ENCODE peak calls at places on chromosomes 7 and 10, in five cellular contexts. A, N, X, O and U are unnamed samples.
A peak's percentile ranks its signal among the peaks of the same experiment; 100 is the strongest.

GRCh38 chr10:88027570-88027969 is 164.1 kb downstream of the PTEN start:
- DNase-seq in A (no peak), N (no peak), X (no peak), O (no peak), U (no peak)

GRCh38 chr7:105589221-105590077 is 8.2 kb upstream of the EFCAB10 start:
- DNase-seq in A (no peak), N (peak; percentile 66), X (peak; percentile 88), O (peak; percentile 55), U (peak; percentile 39)

GRCh38 chr10:112775892-112776679 is 174.0 kb upstream of the TCF7L2 start:
- DNase-seq in A (no peak), N (peak; percentile 23), X (peak; percentile 71), O (no peak), U (peak; percentile 40)

GRCh38 chr7:128210590-128211570 is 30.2 kb upstream of the LEP start:
- DNase-seq in A (no peak), N (no peak), X (no peak), O (no peak), U (peak; percentile 34)

GRCh38 chr10:127851661-127852205 is 41.0 kb downstream of the CLRN3 start:
- DNase-seq in A (no peak), N (no peak), X (no peak), O (no peak), U (no peak)

GRCh38 chr7:100191775-100192174 is 14.1 kb downstream of the STAG3 start:
- DNase-seq in A (no peak), N (no peak), X (no peak), O (no peak), U (no peak)

GRCh38 chr10:125605167-125605566 is 77.8 kb downstream of the TEX36 start:
- DNase-seq in A (no peak), N (no peak), X (no peak), O (no peak), U (no peak)

GRCh38 chr10:33122014-33122788 is 164.2 kb upstream of the ITGB1 start:
- DNase-seq in A (no peak), N (no peak), X (no peak), O (no peak), U (no peak)

GRCh38 chr10:37314350-37314749 is 189.0 kb downstream of the ANKRD30A start:
- DNase-seq in A (no peak), N (no peak), X (no peak), O (no peak), U (no peak)

GRCh38 chr7:19558527-19558926 is 150.3 kb downstream of the POLR1F start:
- DNase-seq in A (no peak), N (no peak), X (no peak), O (no peak), U (no peak)

GRCh38 chr10:103695584-103696005 is 159.8 kb downstream of the SH3PXD2A start:
- DNase-seq in A (no peak), N (no peak), X (no peak), O (no peak), U (no peak)

GRCh38 chr7:130430841-130431713 is 9.7 kb downstream of the CEP41 start:
- DNase-seq in A (no peak), N (no peak), X (no peak), O (no peak), U (peak; percentile 10)

GRCh38 chr10:52143338-52143737 is 170.7 kb upstream of the DKK1 start:
- DNase-seq in A (no peak), N (no peak), X (no peak), O (no peak), U (no peak)

GRCh38 chr7:29494350-29494749 is 69.3 kb upstream of the PRR15 start:
- DNase-seq in A (no peak), N (no peak), X (no peak), O (no peak), U (no peak)

GRCh38 chr7:23403970-23404369 is 66.3 kb downstream of the IGF2BP3 start:
- DNase-seq in A (no peak), N (no peak), X (no peak), O (no peak), U (no peak)
- TF ChIP-seq JUND in A (no peak), N (no peak), X (no peak), O (no peak), U (no peak)

GRCh38 chr7:1359051-1359400 is 100.2 kb downstream of the MICALL2 start:
- DNase-seq in A (no peak), N (no peak), X (peak; percentile 53), O (no peak), U (no peak)
- TF ChIP-seq JUND in A (no peak), N (no peak), X (no peak), O (no peak), U (no peak)

DNA sequence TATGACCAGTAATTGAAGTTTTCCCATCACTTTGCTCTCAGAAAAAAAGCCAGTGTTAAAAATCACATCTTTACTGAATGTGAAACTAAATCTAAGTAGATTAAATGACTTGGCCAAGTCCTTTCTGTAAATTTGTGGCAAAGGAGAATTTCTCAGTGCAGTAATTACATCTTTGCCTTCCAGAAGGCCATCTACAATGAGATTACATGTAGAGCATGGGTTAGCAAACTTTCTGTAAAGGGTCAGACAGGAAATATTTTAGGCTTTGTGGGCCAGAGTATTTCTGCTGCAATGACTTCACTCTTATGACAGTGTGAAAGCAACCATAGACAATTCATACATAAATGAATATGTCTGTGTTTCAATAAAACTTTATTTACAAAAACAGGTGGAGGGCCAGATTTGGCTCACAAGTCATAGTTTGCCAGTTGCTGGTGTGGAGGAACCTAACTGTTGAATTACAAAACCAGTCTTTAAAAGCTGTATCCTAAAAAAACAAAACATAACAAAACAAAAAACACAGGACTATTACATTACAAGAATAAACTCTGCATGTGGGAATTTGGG is 191.0 kb downstream of the TAX1BP1 start:
- DNase-seq in A (no peak), N (no peak), X (no peak), O (no peak), U (no peak)
- TF ChIP-seq JUND in A (no peak), N (no peak), X (no peak), O (no peak), U (no peak)

DNA sequence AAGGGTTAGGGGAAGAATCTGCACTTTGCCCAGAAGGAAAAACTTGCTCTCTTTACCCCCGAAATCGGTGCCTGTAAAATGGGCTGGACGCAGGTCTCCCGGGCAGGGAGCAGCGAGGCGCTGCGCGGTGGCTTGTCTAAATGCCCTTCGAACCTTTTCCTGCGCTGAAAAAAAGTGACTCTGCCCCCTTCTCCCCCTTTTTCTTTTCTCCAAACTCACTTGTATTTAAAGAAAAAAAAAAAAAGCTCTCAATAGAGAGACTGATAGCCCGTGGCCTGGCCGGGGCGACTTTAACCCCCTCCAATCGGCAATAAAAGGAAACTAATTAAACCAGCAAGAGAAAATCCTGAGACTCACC is 286 bp downstream of the SP8 start:
- DNase-seq in A (no peak), N (no peak), X (peak; percentile 49), O (no peak), U (no peak)
- TF ChIP-seq JUND in A (no peak), N (no peak), X (no peak), O (no peak), U (no peak)

GRCh38 chr7:69640925-69641594 is 42.8 kb downstream of the AUTS2 start:
- DNase-seq in A (no peak), N (no peak), X (no peak), O (no peak), U (no peak)
- TF ChIP-seq JUND in A (no peak), N (no peak), X (no peak), O (no peak), U (no peak)

GRCh38 chr7:121473645-121474300 is 77.7 kb upstream of the FAM3C start:
- DNase-seq in A (no peak), N (no peak), X (no peak), O (no peak), U (no peak)
- TF ChIP-seq JUND in A (no peak), N (no peak), X (no peak), O (no peak), U (no peak)

DNA sequence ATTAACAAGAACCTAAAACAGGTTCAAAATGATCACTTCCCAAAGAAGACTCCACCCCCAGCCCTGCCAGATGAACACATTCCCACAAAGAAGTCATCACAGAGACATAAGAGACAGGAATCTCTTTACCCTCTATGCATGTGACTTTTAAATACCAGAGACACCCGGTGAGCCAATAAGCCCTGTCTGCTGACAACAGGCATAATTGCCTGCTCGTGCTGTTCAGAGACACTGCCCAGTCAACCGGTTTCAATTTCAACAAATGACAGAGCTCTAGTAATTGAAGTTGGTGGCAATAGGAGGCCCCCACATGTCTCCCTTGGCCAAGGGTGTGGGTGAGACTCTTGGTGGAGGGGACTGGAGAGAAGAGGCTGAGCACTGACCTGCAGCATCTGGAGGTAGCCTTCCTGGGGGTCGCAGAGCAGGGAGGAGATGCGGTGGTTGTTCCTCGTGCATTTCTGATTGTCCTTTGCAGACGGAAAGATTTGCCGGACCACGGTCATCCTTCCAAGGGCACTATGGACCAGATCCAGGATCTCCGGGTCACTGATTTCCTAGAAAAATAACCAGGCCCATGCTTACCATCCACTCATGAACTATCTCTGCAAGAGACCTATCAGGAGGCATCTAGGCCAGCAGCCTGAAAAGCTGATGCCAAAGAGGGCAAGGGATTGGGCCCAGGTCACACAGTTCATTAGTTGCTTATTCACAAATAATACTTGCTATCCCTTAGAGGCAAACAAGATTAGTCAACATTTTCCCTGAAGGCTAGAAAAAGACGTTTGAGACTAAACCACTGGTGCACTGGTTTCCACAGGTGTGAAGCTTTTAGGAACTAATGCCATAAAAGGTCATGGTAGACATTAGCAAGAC is 497.7 kb downstream of the GRID1 start:
- DNase-seq in A (no peak), N (no peak), X (no peak), O (no peak), U (no peak)
- TF ChIP-seq JUND in A (no peak), N (no peak), X (no peak), O (no peak), U (no peak)

GRCh38 chr10:62044569-62044968 is 143.1 kb downstream of the ARID5B start:
- DNase-seq in A (no peak), N (no peak), X (no peak), O (no peak), U (no peak)

GRCh38 chr10:62046522-62047239 is 145.2 kb downstream of the ARID5B start:
- DNase-seq in A (no peak), N (peak; percentile 67), X (no peak), O (no peak), U (no peak)

GRCh38 chr10:62047240-62047897 is 145.9 kb downstream of the ARID5B start:
- DNase-seq in A (no peak), N (no peak), X (no peak), O (no peak), U (no peak)

GRCh38 chr10:62047960-62048383 is 146.5 kb downstream of the ARID5B start:
- DNase-seq in A (no peak), N (peak; percentile 25), X (no peak), O (no peak), U (no peak)

GRCh38 chr10:62045765-62046521 is 144.4 kb downstream of the ARID5B start:
- DNase-seq in A (no peak), N (peak; percentile 83), X (no peak), O (no peak), U (no peak)
- TF ChIP-seq JUND in A (no peak), N (no peak), X (peak; percentile 93), O (no peak), U (no peak)